ENCODE peak calls at places on chromosomes 7 and 10, in six cellular contexts. R, X, S, Q, F and T are unnamed samples.

GRCh38 chr10:88032566-88032965 is 169.1 kb downstream of the PTEN start:
- DNase-seq in X (no peak), R (no peak), S (no peak), F (no peak), Q (peak), T (no peak)

GRCh38 chr10:118543714-118544400 is 51.6 kb downstream of the PRLHR start:
- DNase-seq in X (peak), S (peak), R (peak), F (peak), Q (no peak), T (peak)

GRCh38 chr7:151792011-151792410 is 84.9 kb downstream of the PRKAG2 start:
- DNase-seq in Q (no peak), X (no peak), F (no peak), S (no peak), R (no peak), T (no peak)

GRCh38 chr7:128697301-128697905 is 25.3 kb downstream of the GARIN1A start:
- DNase-seq in S (no peak), R (peak), X (peak), F (no peak), Q (peak), T (peak)

GRCh38 chr10:8104005-8104404 is 49.5 kb downstream of the GATA3 start:
- DNase-seq in R (no peak), F (no peak), S (no peak), Q (no peak), X (no peak), T (no peak)

GRCh38 chr10:106401161-106401560 is 763.3 kb downstream of the SORCS1 start:
- DNase-seq in R (no peak), S (no peak), Q (no peak), X (no peak), F (no peak), T (no peak)

GRCh38 chr7:20275637-20276036 is 55.1 kb upstream of the ITGB8 start:
- DNase-seq in X (no peak), R (no peak), F (no peak), Q (no peak), S (no peak), T (no peak)

GRCh38 chr10:123062726-123063125 is 53.9 kb downstream of the ACADSB start:
- DNase-seq in X (no peak), S (no peak), Q (no peak), F (no peak), R (no peak), T (no peak)

GRCh38 chr10:33460461-33461294 is 126.2 kb upstream of the NRP1 start:
- DNase-seq in R (no peak), X (no peak), F (no peak), Q (peak), S (no peak), T (no peak)

GRCh38 chr10:131282961-131283360 is 28.6 kb downstream of the TCERG1L start:
- DNase-seq in R (no peak), X (no peak), S (no peak), Q (no peak), F (no peak), T (no peak)

GRCh38 chr7:50227623-50228618 is 76.6 kb upstream of the IKZF1 start:
- DNase-seq in Q (no peak), X (no peak), R (no peak), S (no peak), F (no peak), T (no peak)

GRCh38 chr7:104950006-104950405 is 64.0 kb upstream of the KMT2E start:
- DNase-seq in S (no peak), F (no peak), R (no peak), Q (no peak), X (no peak), T (no peak)

GRCh38 chr10:94902570-94902969 is 35.9 kb upstream of the CYP2C9 start:
- DNase-seq in X (no peak), S (no peak), Q (no peak), R (no peak), F (no peak), T (no peak)

GRCh38 chr7:86733783-86734182 is 90.1 kb downstream of the GRM3 start:
- DNase-seq in F (no peak), R (no peak), Q (no peak), S (no peak), X (no peak), T (peak)

GRCh38 chr7:14766747-14767146 is 135.8 kb downstream of the DGKB start:
- DNase-seq in X (no peak), F (no peak), S (no peak), R (no peak), Q (peak), T (no peak)